ENCODE peak calls at places on chromosomes 11 and 22, in four cellular contexts. Z, L, O and H are unnamed samples.
A peak's percentile ranks its signal among the peaks of the same experiment; 100 is the strongest.

GRCh38 chr22:19358195-19358594 is 66.7 kb upstream of the CLTCL1 start:
- DNase-seq in Z (no peak), L (no peak), O (no peak), H (no peak)

GRCh38 chr11:11661356-11662040 is 39.7 kb upstream of the GALNT18 start:
- DNase-seq in Z (no peak), L (no peak), O (no peak), H (peak; percentile 23)

GRCh38 chr11:1224109-1224485 is 1.2 kb downstream of the MUC5B start:
- DNase-seq in Z (no peak), L (no peak), O (no peak), H (no peak)

GRCh38 chr11:132716037-132716436 is 816.3 kb downstream of the OPCML start:
- DNase-seq in Z (no peak), L (no peak), O (no peak), H (no peak)

GRCh38 chr11:5989203-5989602 is 2.4 kb upstream of the OR52L1 start:
- DNase-seq in Z (no peak), L (no peak), O (no peak), H (no peak)

GRCh38 chr22:38122616-38123015 is 12.1 kb upstream of the BAIAP2L2 start:
- DNase-seq in Z (no peak), L (no peak), O (no peak), H (no peak)

GRCh38 chr22:45318168-45318557 is 8.4 kb downstream of the FAM118A start:
- DNase-seq in Z (no peak), L (no peak), O (peak; percentile 68), H (no peak)

GRCh38 chr22:29030016-29030617 is 31.5 kb downstream of the C22orf31 start:
- DNase-seq in Z (no peak), L (peak; percentile 72), O (no peak), H (no peak)

GRCh38 chr11:75472081-75472732 is 39.2 kb upstream of the KLHL35 start:
- DNase-seq in Z (no peak), L (no peak), O (no peak), H (no peak)

GRCh38 chr11:40186401-40187091 is 1272.9 kb downstream of the LRRC4C start:
- DNase-seq in Z (no peak), L (peak; percentile 14), O (no peak), H (no peak)

GRCh38 chr22:34842630-34843029 is 223.3 kb upstream of the ISX start:
- DNase-seq in Z (no peak), L (no peak), O (no peak), H (peak; percentile 32)

GRCh38 chr22:37842015-37842793 is 1.9 kb downstream of the ANKRD54 start:
- DNase-seq in Z (no peak), L (peak; percentile 87), O (no peak), H (no peak)

GRCh38 chr22:23804781-23805291 is 18.1 kb downstream of the SMARCB1 start:
- DNase-seq in Z (no peak), L (no peak), O (no peak), H (no peak)

GRCh38 chr11:91293119-91293518 is 931.5 kb upstream of the FAT3 start:
- DNase-seq in Z (no peak), L (no peak), O (no peak), H (no peak)

GRCh38 chr11:116696381-116696941 is 76.3 kb downstream of the BUD13 start:
- DNase-seq in Z (no peak), L (no peak), O (no peak), H (no peak)

GRCh38 chr11:36265793-36266628 is 23.2 kb downstream of the COMMD9 start:
- DNase-seq in Z (peak; percentile 69), L (peak; percentile 16), O (no peak), H (peak; percentile 71)

GRCh38 chr22:25039255-25039654 is 86.7 kb downstream of the KIAA1671 start:
- DNase-seq in Z (no peak), L (no peak), O (no peak), H (no peak)

GRCh38 chr22:38699784-38700183 is 959 bp downstream of the JOSD1 start:
- DNase-seq in Z (no peak), L (peak; percentile 21), O (no peak), H (no peak)

GRCh38 chr22:48496987-48497650 is 1330.6 kb downstream of the BRD1 start:
- DNase-seq in Z (no peak), L (no peak), O (no peak), H (no peak)

GRCh38 chr22:46425011-46425410 is 89.5 kb downstream of the TRMU start:
- DNase-seq in Z (no peak), L (no peak), O (no peak), H (no peak)

GRCh38 chr11:46382644-46383403 is 1.4 kb downstream of the MDK start:
- DNase-seq in Z (no peak), L (peak; percentile 57), O (no peak), H (no peak)

GRCh38 chr11:3058753-3059664 is 1.8 kb upstream of the CARS1 start:
- DNase-seq in Z (no peak), L (peak; percentile 40), O (no peak), H (peak; percentile 11)

GRCh38 chr22:35523167-35523928 is 17.3 kb upstream of the RASD2 start:
- DNase-seq in Z (no peak), L (no peak), O (no peak), H (no peak)

DNA sequence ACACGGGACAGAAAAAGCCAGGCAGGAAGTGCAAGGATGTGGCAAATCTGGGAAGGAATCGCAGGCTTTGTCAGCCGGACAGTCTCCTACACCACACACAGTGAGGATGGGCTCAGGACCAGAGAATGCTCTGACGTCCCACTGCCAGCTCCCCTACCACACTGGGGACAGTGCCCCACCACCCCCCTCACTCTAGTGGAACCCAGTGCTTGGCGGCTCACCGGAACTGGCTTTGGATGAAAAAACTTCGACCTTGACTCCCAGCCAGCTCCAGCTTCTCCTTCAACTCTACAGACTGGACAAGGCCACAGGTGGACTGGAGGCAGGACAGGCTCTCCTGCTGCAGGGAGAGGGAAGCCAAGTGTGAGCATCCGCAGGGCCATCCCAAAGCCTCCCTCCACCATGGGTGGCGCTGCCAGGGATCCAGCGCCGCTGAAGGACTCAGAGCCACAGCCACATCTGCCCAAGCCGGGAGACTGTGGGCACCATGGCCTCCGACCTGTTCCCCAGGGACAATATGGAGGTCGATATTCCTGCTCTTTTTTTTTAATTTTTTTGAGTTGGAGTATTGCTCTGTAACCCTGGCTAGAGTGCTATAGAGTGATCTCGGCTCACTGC is 24.0 kb downstream of the SERHL2 start:
- DNase-seq in Z (no peak), L (no peak), O (no peak), H (no peak)
- H3K36me3 ChIP-seq in Z (peaks cover 15% of the 10 kb centered on the region), L (peaks cover 10% of the 10 kb centered on the region), O (peaks cover 8% of the 10 kb centered on the region), H (peaks cover 44% of the 10 kb centered on the region)

GRCh38 chr11:87871071-87871470 is 304.2 kb downstream of the RAB38 start:
- DNase-seq in Z (no peak), L (no peak), O (no peak), H (no peak)

GRCh38 chr11:87870081-87870480 is 305.2 kb downstream of the RAB38 start:
- DNase-seq in Z (no peak), L (no peak), O (no peak), H (no peak)

GRCh38 chr11:87866951-87867350 is 308.3 kb downstream of the RAB38 start:
- DNase-seq in Z (no peak), L (no peak), O (no peak), H (no peak)
- TF ChIP-seq SUZ12 in Z (no peak), L (no peak), O (no peak), H (no peak)

DNA sequence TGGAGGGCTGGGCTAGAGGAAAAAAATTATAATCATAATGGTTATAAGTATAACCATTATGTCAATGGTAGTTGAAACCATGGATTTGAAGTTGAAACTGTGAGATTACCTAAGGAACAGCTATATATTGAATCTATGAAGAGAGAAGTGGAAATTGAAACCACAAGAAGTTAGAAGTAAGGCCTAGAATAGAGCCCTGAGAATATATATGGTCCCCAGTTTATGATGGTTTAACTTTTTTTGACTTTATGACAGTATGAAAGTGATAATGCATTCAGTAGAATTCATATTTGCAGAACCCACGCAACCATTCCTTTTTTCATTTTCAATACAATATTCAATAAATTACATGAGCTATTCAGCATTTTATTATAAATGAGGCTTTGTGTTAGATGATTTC is 15.0 kb downstream of the AASDHPPT start:
- DNase-seq in Z (no peak), L (no peak), O (no peak), H (no peak)
- H3K36me3 ChIP-seq in Z (peaks cover 21% of the 10 kb centered on the region), L (peaks cover 12% of the 10 kb centered on the region), O (no peaks in the 10 kb centered on the region), H (peaks cover 61% of the 10 kb centered on the region)

GRCh38 chr11:109267293-109268095 is 154.5 kb upstream of the C11orf87 start:
- DNase-seq in Z (no peak), L (no peak), O (no peak), H (no peak)
- TF ChIP-seq SUZ12 in Z (no peak), L (no peak), O (no peak), H (no peak)

GRCh38 chr22:49623715-49624114 is 204.0 kb downstream of the BRD1 start:
- DNase-seq in Z (no peak), L (no peak), O (no peak), H (no peak)

GRCh38 chr22:49624421-49625177 is 203.1 kb downstream of the BRD1 start:
- DNase-seq in Z (no peak), L (no peak), O (no peak), H (no peak)

GRCh38 chr22:49621601-49622210 is 206.0 kb downstream of the BRD1 start:
- DNase-seq in Z (no peak), L (no peak), O (no peak), H (no peak)

GRCh38 chr22:49622241-49623105 is 205.2 kb downstream of the BRD1 start:
- DNase-seq in Z (no peak), L (no peak), O (no peak), H (no peak)

DNA sequence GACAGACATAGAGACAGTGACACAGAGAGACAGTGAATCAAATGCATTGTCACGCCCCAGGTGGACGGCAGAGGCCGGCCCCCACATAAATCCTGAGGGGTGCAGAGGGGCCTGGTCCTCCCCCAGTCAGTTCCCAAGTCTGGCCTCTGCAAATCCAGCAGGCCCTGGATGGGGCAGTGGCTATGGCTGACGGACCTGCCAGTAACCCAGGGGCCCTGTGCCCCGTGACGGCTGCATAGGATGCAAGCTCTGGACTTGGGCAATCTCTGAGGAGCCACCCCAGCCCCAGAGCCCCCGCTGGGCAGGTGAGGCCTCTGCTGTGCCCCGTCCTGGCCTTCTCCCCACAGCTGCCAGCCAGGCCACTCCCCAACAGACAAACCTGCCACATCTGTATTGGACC is 204.5 kb downstream of the BRD1 start:
- DNase-seq in Z (no peak), L (no peak), O (no peak), H (no peak)
- H3K36me3 ChIP-seq in Z (no peaks in the 10 kb centered on the region), L (no peaks in the 10 kb centered on the region), O (no peaks in the 10 kb centered on the region), H (no peaks in the 10 kb centered on the region)

DNA sequence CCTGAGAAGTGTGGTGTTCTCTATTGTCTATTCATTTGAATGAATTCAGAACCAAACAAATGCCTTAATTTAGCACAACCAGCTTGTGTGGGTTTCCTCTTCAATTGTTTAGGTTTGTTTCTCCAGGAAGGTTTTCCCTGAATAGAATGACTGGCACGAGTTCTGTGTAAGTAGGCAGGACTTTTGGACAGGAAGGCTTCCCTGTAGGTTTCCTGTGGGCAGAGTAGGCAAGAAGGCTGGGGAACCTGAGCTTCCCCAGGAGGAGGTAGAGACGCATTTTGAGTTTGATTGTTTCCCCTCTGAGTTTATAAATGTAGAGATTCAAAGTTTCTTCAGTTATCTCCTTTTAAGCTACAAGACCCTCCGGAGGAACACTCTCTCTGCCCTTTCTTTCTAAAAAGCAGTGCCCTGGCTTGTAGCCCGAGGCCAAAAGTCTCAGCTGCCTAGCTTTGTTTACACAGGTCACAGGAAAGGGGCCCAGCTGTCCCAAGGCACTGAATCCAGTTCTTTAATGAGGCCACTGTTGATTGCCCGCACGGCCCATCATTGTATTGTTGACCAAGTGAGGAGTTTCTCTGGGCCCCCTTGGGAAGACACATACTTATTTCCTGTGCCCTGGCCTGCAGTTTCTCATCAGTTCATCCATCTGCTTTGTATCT is 66.6 kb upstream of the RDX start:
- DNase-seq in Z (no peak), L (peak; percentile 43), O (no peak), H (peak; percentile 30)
- TF ChIP-seq SUZ12 in Z (no peak), L (no peak), O (no peak), H (no peak)